ENCODE peak calls at places on chromosomes 1 and 21, in four cellular contexts. H, G, Z and J are unnamed samples.

GRCh38 chr1:115179397-115179835 is 90.1 kb upstream of the TSPAN2 start:
- DNase-seq in H (peak; percentile 90), G (no peak), Z (no peak), J (peak; percentile 95)

GRCh38 chr1:2412773-2413494 is 570 bp upstream of the PEX10 start:
- DNase-seq in H (no peak), G (peak; percentile 37), Z (no peak), J (no peak)

GRCh38 chr1:6014130-6014999 is 22.1 kb upstream of the NPHP4 start:
- DNase-seq in H (no peak), G (peak; percentile 72), Z (no peak), J (no peak)

GRCh38 chr1:113788802-113789201 is 23.5 kb downstream of the RSBN1 start:
- DNase-seq in H (no peak), G (no peak), Z (no peak), J (no peak)

GRCh38 chr1:221574529-221574928 is 167.4 kb downstream of the DUSP10 start:
- DNase-seq in H (no peak), G (no peak), Z (no peak), J (no peak)

GRCh38 chr1:233639611-233640010 is 25.7 kb downstream of the KCNK1 start:
- DNase-seq in H (no peak), G (no peak), Z (no peak), J (no peak)

GRCh38 chr1:154327466-154328317 is 2.4 kb downstream of the ATP8B2 start:
- DNase-seq in H (no peak), G (no peak), Z (no peak), J (no peak)

GRCh38 chr1:200784576-200784975 is 45.9 kb downstream of the CAMSAP2 start:
- DNase-seq in H (no peak), G (no peak), Z (no peak), J (no peak)

GRCh38 chr21:26674324-26674723 is 101.2 kb upstream of the CYYR1 start:
- DNase-seq in H (no peak), G (no peak), Z (no peak), J (no peak)

GRCh38 chr1:31105646-31106045 is 40.1 kb upstream of the PUM1 start:
- DNase-seq in H (no peak), G (no peak), Z (no peak), J (no peak)

GRCh38 chr1:227315500-227316346 is 2.6 kb downstream of the CDC42BPA start:
- DNase-seq in H (peak; percentile 69), G (no peak), Z (no peak), J (peak; percentile 81)

GRCh38 chr1:157966034-157966671 is 27.3 kb upstream of the KIRREL1 start:
- DNase-seq in H (peak; percentile 44), G (no peak), Z (no peak), J (no peak)

GRCh38 chr1:174940776-174941175 is 59.0 kb upstream of the CACYBP start:
- DNase-seq in H (no peak), G (no peak), Z (no peak), J (no peak)

GRCh38 chr1:218658899-218659298 is 313.8 kb downstream of the TGFB2 start:
- DNase-seq in H (no peak), G (no peak), Z (no peak), J (no peak)

GRCh38 chr1:157442065-157442464 is 110.2 kb downstream of the FCRL5 start:
- DNase-seq in H (no peak), G (no peak), Z (no peak), J (no peak)

GRCh38 chr1:243745361-243745760 is 104.7 kb downstream of the AKT3 start:
- DNase-seq in H (no peak), G (no peak), Z (no peak), J (no peak)

GRCh38 chr1:44854985-44855384 is 11.9 kb upstream of the PTCH2 start:
- DNase-seq in H (no peak), G (no peak), Z (no peak), J (no peak)

DNA sequence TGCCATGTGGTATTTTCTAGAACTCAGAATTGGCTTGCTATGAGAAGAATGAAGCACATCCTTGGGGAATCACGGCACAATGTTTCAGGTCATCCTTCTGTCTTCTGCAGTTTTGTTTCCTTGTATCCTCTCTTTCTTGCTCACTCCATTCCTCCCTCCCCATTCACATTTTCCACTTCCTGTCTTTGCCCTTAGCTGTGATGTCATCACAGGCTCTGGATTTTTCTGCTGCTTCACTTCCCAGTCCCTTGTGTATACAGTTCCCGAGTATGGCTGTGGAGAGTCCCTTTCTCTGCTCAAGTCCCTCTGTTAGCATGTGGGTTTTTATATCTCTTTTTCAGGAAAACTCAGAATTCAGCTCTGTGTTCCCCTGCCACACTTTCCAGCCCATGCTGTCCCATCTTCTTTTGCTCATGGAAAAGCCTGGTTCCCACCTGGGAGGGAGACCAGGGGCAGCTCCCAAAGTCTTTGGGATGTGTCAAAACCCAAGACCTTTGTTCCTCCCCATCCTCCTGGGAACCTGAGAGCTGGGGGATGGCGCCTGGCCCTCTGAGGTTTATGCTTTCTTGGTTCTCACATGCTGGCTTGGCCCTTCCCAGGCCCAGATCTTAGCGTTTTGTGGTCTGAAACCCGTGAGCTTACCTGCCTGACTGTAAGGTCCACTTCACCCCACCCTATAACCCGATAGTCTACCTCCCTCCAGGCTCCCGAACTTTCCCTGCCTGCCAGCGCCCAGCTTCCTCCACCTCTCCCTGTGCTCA is 4.8 kb upstream of the RGS16 start:
- DNase-seq in H (no peak), G (no peak), Z (no peak), J (no peak)
- H3K27ac ChIP-seq in H (no peak overlapping the region), G (peak overlapping the region; percentile 11), Z (no peak overlapping the region), J (no peak overlapping the region)

GRCh38 chr1:183993132-183993531 is 44.4 kb downstream of the COLGALT2 start:
- DNase-seq in H (no peak), G (no peak), Z (no peak), J (no peak)

GRCh38 chr1:183996396-183996795 is 41.1 kb downstream of the COLGALT2 start:
- DNase-seq in H (no peak), G (no peak), Z (no peak), J (no peak)

GRCh38 chr1:183995322-183996035 is 42.0 kb downstream of the COLGALT2 start:
- DNase-seq in H (no peak), G (peak; percentile 38), Z (no peak), J (no peak)

GRCh38 chr1:183998045-183998444 is 39.5 kb downstream of the COLGALT2 start:
- DNase-seq in H (no peak), G (no peak), Z (no peak), J (no peak)

GRCh38 chr1:183996036-183996376 is 41.5 kb downstream of the COLGALT2 start:
- DNase-seq in H (no peak), G (no peak), Z (no peak), J (peak; percentile 26)
- H3K4me1 ChIP-seq in H (no peaks in the 10 kb centered on the region), G (no peaks in the 10 kb centered on the region), Z (peaks cover 6% of the 10 kb centered on the region), J (peaks cover 31% of the 10 kb centered on the region)

GRCh38 chr1:84425145-84425876 is 27.0 kb downstream of the DNASE2B start:
- DNase-seq in H (no peak), G (no peak), Z (no peak), J (no peak)
- H3K27ac ChIP-seq in H (no peak overlapping the region), G (no peak overlapping the region), Z (no peak overlapping the region), J (no peak overlapping the region)

GRCh38 chr1:240711020-240711419 is 99.1 kb upstream of the GREM2 start:
- DNase-seq in H (no peak), G (no peak), Z (no peak), J (no peak)
- H3K4me1 ChIP-seq in H (no peaks in the 10 kb centered on the region), G (no peaks in the 10 kb centered on the region), Z (no peaks in the 10 kb centered on the region), J (no peaks in the 10 kb centered on the region)

DNA sequence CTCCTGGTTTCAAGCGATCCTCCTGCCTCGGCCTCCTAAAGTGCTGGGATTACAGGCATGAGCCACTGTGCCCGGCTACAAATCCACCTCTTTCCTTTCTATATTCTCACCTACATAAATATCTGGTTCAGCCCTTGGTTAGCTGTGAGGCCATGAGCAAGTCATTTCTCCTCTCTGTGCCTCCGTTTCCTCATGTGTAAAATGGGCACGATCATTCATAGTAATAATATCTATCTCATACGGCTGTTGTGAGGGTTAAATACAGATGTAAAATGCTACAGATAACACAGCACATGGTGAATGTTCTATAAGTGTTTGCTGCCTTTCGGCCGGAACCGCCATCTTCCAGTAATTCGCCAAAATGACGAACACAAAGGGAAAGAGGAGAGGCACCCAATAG is 29.4 kb downstream of the HSPG2 start:
- DNase-seq in H (no peak), G (no peak), Z (no peak), J (no peak)
- H3K27ac ChIP-seq in H (peak overlapping the region; percentile 79), G (peak overlapping the region; percentile 88), Z (no peak overlapping the region), J (peak overlapping the region; percentile 99)

DNA sequence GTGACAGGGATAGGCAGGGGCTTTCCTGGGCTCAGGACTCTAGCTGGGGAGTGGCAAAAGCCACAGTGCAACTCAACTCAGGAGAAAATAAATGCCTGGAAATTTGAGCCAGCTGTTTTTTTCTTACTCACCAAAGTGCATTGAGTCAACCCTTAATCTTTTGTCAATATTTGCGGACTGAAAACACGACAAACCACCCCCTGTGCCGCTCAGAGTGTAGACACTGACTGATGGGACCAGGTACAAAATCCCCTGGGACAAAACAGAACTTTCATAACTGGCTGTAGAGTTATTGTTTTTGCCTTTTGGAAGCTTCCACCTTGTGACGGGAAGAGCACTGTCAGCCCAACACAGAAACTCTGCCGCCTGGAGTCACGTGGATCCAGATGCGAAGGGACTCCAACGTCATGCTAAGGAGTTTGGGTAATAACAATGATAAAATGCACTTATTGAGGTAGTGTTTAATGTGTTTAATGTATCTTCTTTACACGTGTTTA is 164.6 kb downstream of the PLPP3 start:
- DNase-seq in H (no peak), G (no peak), Z (no peak), J (no peak)
- H3K4me1 ChIP-seq in H (peaks cover 7% of the 10 kb centered on the region), G (peaks cover 27% of the 10 kb centered on the region), Z (peaks cover 7% of the 10 kb centered on the region), J (no peaks in the 10 kb centered on the region)

DNA sequence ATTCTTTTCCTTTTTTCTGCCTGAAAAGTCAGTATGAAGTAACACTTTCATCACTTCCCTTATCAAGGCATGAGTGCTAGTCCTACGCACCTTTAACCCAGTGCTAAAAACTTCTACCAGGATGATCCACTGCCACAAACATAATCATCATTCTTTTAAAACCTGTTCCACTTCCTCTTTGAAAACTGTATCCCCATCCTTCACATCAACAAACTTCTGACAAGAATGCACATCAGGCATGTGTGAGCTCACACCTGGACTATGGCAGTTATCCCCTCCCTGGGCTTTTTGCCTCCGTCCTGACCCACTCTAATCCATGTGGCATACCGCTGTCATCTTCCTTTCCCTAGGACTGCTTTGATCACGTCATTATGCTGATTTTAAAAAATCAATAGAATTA is 70.2 kb downstream of the ESRRG start:
- DNase-seq in H (no peak), G (no peak), Z (no peak), J (no peak)
- H3K27ac ChIP-seq in H (no peak overlapping the region), G (no peak overlapping the region), Z (no peak overlapping the region), J (no peak overlapping the region)

GRCh38 chr1:151144474-151145157 is 1.8 kb downstream of the SEMA6C start:
- DNase-seq in H (no peak), G (no peak), Z (no peak), J (peak; percentile 16)
- H3K4me1 ChIP-seq in H (peaks cover 21% of the 10 kb centered on the region), G (peaks cover 41% of the 10 kb centered on the region), Z (peaks cover 33% of the 10 kb centered on the region), J (peaks cover 35% of the 10 kb centered on the region)

GRCh38 chr1:4048076-4048475 is 148.0 kb upstream of the C1orf174 start:
- DNase-seq in H (no peak), G (no peak), Z (no peak), J (no peak)
- H3K27ac ChIP-seq in H (no peak overlapping the region), G (no peak overlapping the region), Z (no peak overlapping the region), J (no peak overlapping the region)

DNA sequence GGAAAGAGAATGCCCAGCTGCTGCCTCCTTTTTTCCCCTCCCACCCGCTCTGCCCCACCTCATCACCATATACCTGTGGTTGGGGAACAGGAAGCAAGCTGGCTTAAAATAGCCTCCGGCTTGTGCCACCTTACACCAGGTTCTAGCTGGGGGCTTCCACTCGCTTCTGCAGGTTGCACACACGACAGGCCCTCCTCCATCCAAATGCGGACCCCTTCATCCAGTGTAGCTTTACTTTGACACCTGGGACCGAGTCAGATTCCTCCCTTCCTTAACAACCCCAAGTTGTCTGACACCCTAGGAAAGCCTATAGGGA is 14.6 kb downstream of the BLACAT1 start:
- DNase-seq in H (no peak), G (no peak), Z (no peak), J (no peak)
- H3K4me1 ChIP-seq in H (peaks cover 23% of the 10 kb centered on the region), G (peaks cover 41% of the 10 kb centered on the region), Z (peaks cover 38% of the 10 kb centered on the region), J (peaks cover 36% of the 10 kb centered on the region)